ENCODE peak calls at places on chromosome 22, in six cellular contexts. U is tibial artery, D is GM20000, O is colonic mucosa, Q is B cell, F is HCT116. M is an unnamed sample.

GRCh38 chr22:30605449-30606110 is 1.4 kb upstream of the TCN2 start:
- DNase-seq in D (peak), O (peak), Q (peak), F (peak), U (peak), M (peak)

GRCh38 chr22:47592791-47593190 is 830.3 kb downstream of the TBC1D22A start:
- DNase-seq in Q (no peak), D (no peak), O (no peak), F (no peak), U (peak), M (no peak)

GRCh38 chr22:37192741-37193140 is 4.7 kb upstream of the C1QTNF6 start:
- DNase-seq in O (no peak), F (no peak), U (no peak), Q (no peak), D (no peak), M (peak)

GRCh38 chr22:36541831-36542391 is 12.9 kb upstream of the EIF3D start:
- DNase-seq in Q (no peak), D (no peak), U (no peak), O (no peak), F (peak), M (peak)

GRCh38 chr22:28247114-28247513 is 328.1 kb upstream of the PITPNB start:
- DNase-seq in F (no peak), D (no peak), U (no peak), O (no peak), Q (no peak), M (no peak)

GRCh38 chr22:38257170-38257569 is 15.6 kb downstream of the TMEM184B start:
- DNase-seq in D (no peak), Q (no peak), U (no peak), O (no peak), F (no peak), M (no peak)

GRCh38 chr22:24175160-24175808 is 6.0 kb upstream of the SUSD2 start:
- DNase-seq in Q (peak), F (peak), D (peak), O (peak), U (peak), M (peak)

GRCh38 chr22:29343313-29343805 is 27.9 kb upstream of the RASL10A start:
- DNase-seq in U (no peak), D (no peak), F (no peak), O (no peak), Q (no peak), M (no peak)

GRCh38 chr22:27949421-27949820 is 30.4 kb upstream of the PITPNB start:
- DNase-seq in U (no peak), O (no peak), D (no peak), F (no peak), Q (no peak), M (no peak)

GRCh38 chr22:25382762-25383161 is 163.3 kb downstream of the CRYBB2 start:
- DNase-seq in U (no peak), Q (no peak), D (no peak), O (no peak), F (no peak), M (no peak)
- TF ChIP-seq CTCF in U (no peak), Q (no peak), D (peak), O (no peak), F (peak), M (no peak)

DNA sequence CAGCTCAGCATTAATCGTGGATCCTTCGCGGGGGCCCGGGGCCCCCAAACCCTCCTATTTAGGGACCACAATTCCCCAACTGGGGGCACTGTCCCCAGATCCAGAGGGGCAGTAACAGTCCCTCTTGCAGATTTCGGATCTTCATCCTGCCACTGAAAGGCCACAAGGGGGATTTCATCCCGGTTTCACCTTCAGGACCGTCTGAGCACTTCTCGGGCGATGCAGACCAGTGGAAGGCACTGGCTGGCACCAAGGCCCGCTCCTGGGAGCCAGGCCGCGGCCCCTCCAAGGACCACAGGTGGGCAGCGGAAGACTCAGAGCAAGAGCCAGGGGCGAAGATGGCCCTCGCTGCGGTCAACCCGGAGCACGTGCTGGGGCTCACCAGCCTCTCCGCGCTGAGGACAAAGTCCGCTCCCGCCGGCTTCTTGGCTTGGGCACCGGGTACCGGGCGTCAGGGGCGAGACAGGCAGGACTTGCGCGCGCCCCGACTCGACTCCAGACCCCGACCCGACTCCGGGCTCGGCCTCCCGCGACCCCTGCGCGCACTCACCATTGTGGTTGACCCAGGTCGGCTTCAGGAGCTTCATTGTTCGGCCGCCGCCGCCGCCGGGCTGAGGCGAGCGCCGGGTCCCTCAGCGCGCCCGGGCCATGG is 517 bp downstream of the HIRA start:
- DNase-seq in U (no peak), Q (peak), O (peak), F (no peak), D (peak), M (peak)
- TF ChIP-seq CTCF in U (no peak), Q (no peak), O (no peak), F (peak), D (no peak), M (no peak)

GRCh38 chr22:42930810-42931420 is 73.8 kb upstream of the ARFGAP3 start:
- DNase-seq in D (no peak), F (peak), O (no peak), Q (no peak), U (no peak), M (peak)
- TF ChIP-seq CTCF in D (no peak), F (peak), O (no peak), Q (no peak), U (no peak), M (no peak)

GRCh38 chr22:41534219-41534618 is 10.1 kb downstream of the POLR3H start:
- DNase-seq in D (no peak), U (no peak), F (no peak), Q (no peak), O (no peak), M (no peak)

GRCh38 chr22:41537203-41537602 is 7.1 kb downstream of the POLR3H start:
- DNase-seq in Q (no peak), D (no peak), O (no peak), U (no peak), F (no peak), M (no peak)

GRCh38 chr22:41531736-41532477 is 12.4 kb downstream of the POLR3H start:
- DNase-seq in U (no peak), F (no peak), O (no peak), D (no peak), Q (no peak), M (no peak)

GRCh38 chr22:41532908-41533825 is 11.1 kb downstream of the POLR3H start:
- DNase-seq in O (peak), U (peak), Q (peak), D (peak), F (no peak), M (peak)

GRCh38 chr22:41535244-41535643 is 9.0 kb downstream of the POLR3H start:
- DNase-seq in Q (no peak), F (no peak), O (no peak), U (no peak), D (no peak), M (no peak)
- TF ChIP-seq CTCF in Q (no peak), F (peak), O (no peak), U (no peak), D (no peak), M (no peak)

GRCh38 chr22:22817468-22818201 is 70.0 kb upstream of the IGLL5 start:
- DNase-seq in Q (no peak), F (no peak), O (no peak), D (no peak), U (no peak), M (no peak)
- TF ChIP-seq CTCF in Q (no peak), F (peak), O (no peak), D (no peak), U (no peak), M (no peak)

DNA sequence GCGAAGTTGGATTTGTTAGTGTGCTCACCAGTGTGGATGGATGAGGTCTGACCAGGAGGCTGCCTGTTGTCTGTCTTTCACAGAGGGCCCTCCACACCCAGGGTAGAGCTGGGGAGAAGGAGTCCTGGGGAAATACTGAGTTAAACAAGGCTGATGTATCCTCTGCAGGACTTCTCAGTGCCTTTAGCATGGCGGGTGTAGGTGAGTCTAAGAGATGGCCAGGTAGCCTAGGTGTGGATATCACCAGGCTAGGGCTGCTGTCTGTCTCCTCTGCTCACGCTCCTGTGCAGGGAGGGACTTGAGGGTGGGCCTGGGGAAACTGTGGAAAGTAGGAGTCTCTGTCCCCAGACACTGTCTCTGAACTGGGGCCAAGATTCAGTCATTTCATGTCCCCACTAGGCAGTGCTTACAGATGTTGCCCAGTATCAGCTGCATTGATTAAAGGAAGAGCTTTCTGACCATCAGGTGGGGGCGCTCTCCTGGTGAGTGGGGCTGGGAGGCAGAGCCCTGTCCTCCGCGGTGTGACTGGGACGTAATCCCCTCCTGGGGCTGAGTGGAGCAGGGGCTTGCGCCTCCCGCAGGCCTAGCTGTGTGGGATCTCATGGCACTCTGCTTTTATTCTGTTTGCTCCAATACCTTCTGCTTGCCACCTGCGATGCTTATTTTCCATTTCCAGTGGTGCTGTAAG is 35.5 kb upstream of the CCDC188 start:
- DNase-seq in D (no peak), U (no peak), F (no peak), O (no peak), Q (no peak), M (no peak)
- TF ChIP-seq CTCF in D (peak), U (no peak), F (peak), O (no peak), Q (no peak), M (no peak)

GRCh38 chr22:46439111-46439510 is 98.3 kb downstream of the CELSR1 start:
- DNase-seq in Q (no peak), O (no peak), F (no peak), U (no peak), D (no peak), M (no peak)

GRCh38 chr22:46442217-46442853 is 95.1 kb downstream of the CELSR1 start:
- DNase-seq in D (no peak), U (no peak), F (no peak), Q (no peak), O (no peak), M (no peak)

GRCh38 chr22:46436595-46437163 is 100.7 kb downstream of the CELSR1 start:
- DNase-seq in U (no peak), O (no peak), F (no peak), Q (no peak), D (no peak), M (no peak)

GRCh38 chr22:46437990-46438389 is 99.4 kb downstream of the CELSR1 start:
- DNase-seq in D (no peak), F (no peak), Q (no peak), O (no peak), U (no peak), M (no peak)

DNA sequence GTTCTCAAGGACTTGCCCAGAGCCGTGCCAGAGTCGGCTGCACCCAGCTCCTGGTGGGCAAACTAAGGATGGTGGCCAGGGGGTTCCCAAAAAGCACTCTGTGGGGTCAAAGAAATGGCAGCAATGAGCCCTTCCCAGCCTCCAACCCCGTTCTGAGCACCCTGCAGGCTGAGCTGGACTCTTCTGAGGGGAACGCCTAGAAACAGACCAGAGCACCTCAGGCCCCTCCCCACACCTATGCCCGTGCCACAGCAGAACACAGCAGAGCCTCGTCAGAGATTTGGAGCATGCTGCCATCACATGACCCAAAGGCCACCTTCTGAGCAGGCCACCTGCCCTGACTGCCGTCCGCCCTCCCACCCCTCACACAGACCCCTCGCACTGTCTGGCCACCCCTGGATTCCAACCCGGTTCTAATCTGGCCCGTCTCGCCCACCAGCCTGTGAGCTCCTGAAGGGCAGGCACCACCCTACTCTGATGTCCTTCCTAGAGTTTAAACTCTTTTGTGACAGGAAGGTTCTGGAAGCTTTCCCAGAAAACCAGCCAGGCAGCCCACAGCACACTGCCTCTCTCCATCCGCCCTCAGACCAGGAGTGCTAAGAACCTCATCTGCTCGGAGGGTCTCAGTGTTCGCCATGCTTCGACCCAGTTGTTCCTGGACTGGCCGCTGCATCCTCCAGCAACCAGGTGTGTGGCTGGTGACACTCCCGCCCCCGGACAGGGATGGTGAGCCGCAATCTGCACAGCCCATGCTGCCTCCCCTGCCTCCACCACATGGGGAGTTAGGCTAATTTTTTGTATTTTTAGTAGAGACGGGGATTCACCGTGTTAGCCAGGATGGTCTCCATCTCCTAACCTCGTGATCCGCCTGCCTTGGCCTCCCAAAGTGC is 97.6 kb downstream of the CELSR1 start:
- DNase-seq in U (no peak), F (no peak), O (no peak), D (no peak), Q (no peak), M (no peak)
- TF ChIP-seq CTCF in U (no peak), F (no peak), O (no peak), D (no peak), Q (no peak), M (no peak)

DNA sequence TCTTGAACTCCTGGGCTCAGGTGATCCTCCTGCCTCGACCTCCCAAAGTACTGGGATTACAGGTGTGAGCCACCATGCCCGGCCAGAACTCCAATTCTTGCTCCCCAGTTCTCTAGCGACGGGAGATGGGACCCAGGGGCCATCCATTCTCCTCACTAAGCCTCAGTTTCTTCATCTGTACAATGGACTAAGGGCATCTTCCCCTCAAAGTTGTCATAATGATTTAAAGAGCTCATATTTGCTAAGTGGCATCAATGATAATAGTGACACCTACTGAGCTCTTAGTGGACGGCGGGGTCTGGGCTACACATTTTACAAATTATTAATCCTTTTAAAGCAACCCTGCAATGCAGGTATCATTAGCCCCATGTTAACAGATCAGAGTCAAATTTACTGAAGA is 34.5 kb downstream of the KIAA0930 start:
- DNase-seq in D (no peak), Q (no peak), U (no peak), O (no peak), F (no peak), M (no peak)
- TF ChIP-seq CTCF in D (no peak), Q (no peak), U (no peak), O (no peak), F (no peak), M (no peak)

DNA sequence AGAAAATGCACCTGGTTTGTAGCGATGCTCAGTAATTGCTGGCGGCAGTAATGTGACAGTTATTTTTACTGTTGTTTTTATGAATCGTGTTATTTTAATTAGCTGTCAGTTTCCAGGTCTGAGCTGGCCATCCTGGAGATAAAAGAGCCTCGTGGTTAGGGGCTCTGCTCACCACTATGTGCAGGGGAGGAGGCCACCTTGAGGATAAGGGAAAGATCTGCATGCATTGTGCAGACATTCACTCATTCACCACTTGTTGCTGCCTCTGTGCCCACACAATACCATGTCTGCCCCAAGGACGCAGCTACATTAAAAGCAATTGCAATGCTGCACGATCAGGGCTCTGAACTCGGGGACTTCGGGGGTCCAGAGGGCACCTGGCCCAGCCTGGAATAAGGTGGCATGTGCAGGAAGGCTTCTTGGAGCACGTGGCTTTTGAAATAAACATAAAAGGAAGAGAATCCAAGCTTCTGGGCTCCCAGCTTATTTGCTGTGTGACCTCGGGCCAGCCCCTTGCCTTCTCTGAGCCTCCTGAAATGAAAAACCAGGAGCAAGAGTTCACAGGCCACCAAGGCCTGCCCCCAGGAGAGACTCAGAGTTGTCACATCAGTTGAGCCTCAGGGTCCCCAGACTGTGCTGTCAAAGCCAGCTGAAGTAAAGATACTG is 44.7 kb upstream of the SHISAL1 start:
- DNase-seq in Q (no peak), O (no peak), F (no peak), D (no peak), U (no peak), M (no peak)
- TF ChIP-seq CTCF in Q (no peak), O (no peak), F (peak), D (no peak), U (no peak), M (no peak)

GRCh38 chr22:16932577-16932976 is 75.4 kb downstream of the GAB4 start:
- DNase-seq in D (no peak), Q (no peak), O (no peak), F (no peak), U (no peak), M (no peak)
- TF ChIP-seq CTCF in D (no peak), Q (no peak), O (no peak), F (peak), U (no peak), M (no peak)

M was measured in activated CD8-positive, alpha-beta T cell treated with anti-CD3 and anti-CD28 coated beads for 36 hours.